ENCODE peak calls at places on chromosomes 4 and X, in five cellular contexts. D, A, M, L and G are unnamed samples.

GRCh38 chr4:48491514-48492176 is 1.6 kb downstream of the ZAR1 start:
- DNase-seq in A (no peak), D (peak), L (no peak), M (no peak), G (no peak)

GRCh38 chr4:26372525-26373172 is 51.8 kb downstream of the RBPJ start:
- DNase-seq in L (peak), D (no peak), A (no peak), M (peak), G (no peak)

GRCh38 chr4:176223561-176223960 is 28.2 kb upstream of the SPATA4 start:
- DNase-seq in M (no peak), L (no peak), D (no peak), A (no peak), G (no peak)

GRCh38 chrX:143683486-143683885 is 37.1 kb downstream of the SPANXN2 start:
- DNase-seq in A (no peak), M (no peak), D (no peak), L (no peak), G (no peak)

GRCh38 chr4:55837903-55838302 is 15.5 kb upstream of the EXOC1 start:
- DNase-seq in M (no peak), A (no peak), L (no peak), D (no peak), G (no peak)

GRCh38 chr4:162952232-162952631 is 214.5 kb downstream of the NAF1 start:
- DNase-seq in L (peak), D (no peak), M (no peak), A (no peak), G (no peak)

GRCh38 chr4:81635747-81636146 is 164.0 kb upstream of the RASGEF1B start:
- DNase-seq in A (no peak), D (no peak), L (peak), M (no peak), G (no peak)

GRCh38 chr4:100816646-100817045 is 298.8 kb upstream of the EMCN start:
- DNase-seq in D (no peak), M (peak), L (peak), A (no peak), G (no peak)

GRCh38 chr4:26509681-26510333 is 19.5 kb upstream of the CCKAR start:
- DNase-seq in M (no peak), L (no peak), D (no peak), A (peak), G (no peak)

GRCh38 chr4:141871086-141871485 is 234.7 kb downstream of the IL15 start:
- DNase-seq in A (no peak), L (no peak), D (no peak), M (peak), G (no peak)

GRCh38 chr4:149896428-149896827 is 80.8 kb upstream of the IQCM start:
- DNase-seq in L (peak), A (no peak), M (peak), D (no peak), G (no peak)

GRCh38 chr4:17766826-17767458 is 14.5 kb downstream of the FAM184B start:
- DNase-seq in D (no peak), M (no peak), A (no peak), L (no peak), G (no peak)

GRCh38 chrX:119756926-119757635 is 1.3 kb upstream of the SOWAHD start:
- DNase-seq in M (no peak), D (peak), A (no peak), L (peak), G (no peak)

GRCh38 chr4:56345461-56345860 is 41.8 kb downstream of the AASDH start:
- DNase-seq in L (no peak), D (no peak), A (no peak), M (no peak), G (no peak)

GRCh38 chr4:21882050-21882839 is 66.3 kb downstream of the KCNIP4 start:
- DNase-seq in D (no peak), L (no peak), M (peak), A (no peak), G (no peak)

GRCh38 chr4:101941816-101942358 is 151.4 kb downstream of the BANK1 start:
- DNase-seq in L (no peak), D (no peak), A (no peak), M (no peak), G (no peak)

GRCh38 chr4:101942891-101943290 is 152.4 kb downstream of the BANK1 start:
- DNase-seq in L (peak), D (no peak), A (no peak), M (no peak), G (no peak)

GRCh38 chr4:101933855-101934254 is 143.3 kb downstream of the BANK1 start:
- DNase-seq in D (no peak), L (peak), M (no peak), A (no peak), G (no peak)

GRCh38 chr4:101944649-101945048 is 154.1 kb downstream of the BANK1 start:
- DNase-seq in M (peak), D (no peak), L (no peak), A (no peak), G (no peak)

DNA sequence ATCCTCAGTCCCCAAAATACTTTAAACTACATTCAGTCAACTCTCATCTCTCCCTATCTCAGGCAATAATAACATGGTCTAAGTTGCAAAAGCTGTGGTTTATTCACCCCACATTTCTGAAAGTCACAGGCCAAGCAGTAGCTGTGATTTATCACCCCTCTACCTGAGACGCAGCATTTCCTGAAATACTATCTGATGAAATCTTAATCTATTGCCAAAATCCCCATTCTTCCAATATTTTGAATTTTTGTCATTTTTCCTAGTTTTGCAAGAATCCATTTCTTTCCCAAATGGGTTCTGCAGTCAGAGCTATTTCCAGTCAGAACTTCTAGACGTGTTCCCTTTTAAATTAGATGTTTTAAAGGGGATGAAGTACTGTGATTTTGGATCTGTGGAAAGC is 148.3 kb downstream of the BANK1 start:
- DNase-seq in M (no peak), L (peak), A (no peak), D (no peak), G (no peak)
- H2BK12ac ChIP-seq in M (no peak), L (no peak), A (no peak), D (no peak), G (no peak)

GRCh38 chrX:19565605-19566004 is 50.3 kb upstream of the MAP3K15 start:
- DNase-seq in M (no peak), D (no peak), L (no peak), A (no peak), G (no peak)
- H3K4me2 ChIP-seq in M (no peak), D (no peak), L (no peak), A (no peak), G (no peak)

GRCh38 chr4:10587697-10588096 is 96.9 kb downstream of the CLNK start:
- DNase-seq in M (no peak), L (no peak), D (no peak), A (no peak), G (no peak)
- H2BK12ac ChIP-seq in M (no peak), L (peak), D (no peak), A (no peak), G (no peak)

GRCh38 chr4:121198261-121198660 is 34.1 kb upstream of the TNIP3 start:
- DNase-seq in M (no peak), D (no peak), L (peak), A (no peak), G (no peak)

GRCh38 chr4:121192500-121192899 is 28.4 kb upstream of the TNIP3 start:
- DNase-seq in M (peak), D (no peak), L (peak), A (no peak), G (peak)

GRCh38 chr4:121192013-121192412 is 27.9 kb upstream of the TNIP3 start:
- DNase-seq in D (no peak), M (no peak), A (no peak), L (no peak), G (no peak)

GRCh38 chr4:121191351-121191750 is 27.2 kb upstream of the TNIP3 start:
- DNase-seq in L (no peak), A (no peak), M (no peak), D (no peak), G (no peak)

GRCh38 chr4:121195649-121196048 is 31.5 kb upstream of the TNIP3 start:
- DNase-seq in M (no peak), A (no peak), L (no peak), D (no peak), G (no peak)
- H3K4me2 ChIP-seq in M (no peak), A (no peak), L (no peak), D (no peak), G (no peak)

GRCh38 chr4:77917601-77918000 is 55.0 kb downstream of the MRPL1 start:
- DNase-seq in L (no peak), A (no peak), D (no peak), M (no peak), G (no peak)

GRCh38 chr4:77922158-77923094 is 59.8 kb downstream of the MRPL1 start:
- DNase-seq in D (no peak), M (no peak), L (peak), A (no peak), G (no peak)

GRCh38 chr4:77921701-77922100 is 59.1 kb downstream of the MRPL1 start:
- DNase-seq in M (peak), L (peak), A (no peak), D (no peak), G (no peak)

GRCh38 chr4:77917075-77917474 is 54.4 kb downstream of the MRPL1 start:
- DNase-seq in M (no peak), D (no peak), L (no peak), A (no peak), G (no peak)

DNA sequence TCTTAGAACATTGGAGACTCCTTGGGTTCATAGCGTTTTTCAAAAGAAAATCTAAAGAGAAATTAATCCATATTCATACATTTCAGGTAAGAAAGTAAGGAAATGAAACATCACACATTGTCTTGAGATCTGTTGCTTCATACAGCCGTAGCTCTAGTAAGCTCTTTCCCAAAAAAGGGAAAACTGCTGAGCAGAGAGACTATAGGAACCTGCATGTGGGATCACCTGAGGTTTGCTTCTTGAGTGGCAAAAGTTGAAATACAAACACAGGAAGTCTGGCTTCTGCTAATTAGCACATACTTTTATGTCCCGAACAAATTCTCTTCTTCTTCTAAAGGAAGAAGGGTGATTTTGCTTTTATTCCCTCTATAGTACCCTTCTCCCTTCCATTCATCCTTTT is 57.7 kb downstream of the MRPL1 start:
- DNase-seq in L (no peak), A (no peak), D (no peak), M (no peak), G (no peak)
- H2BK12ac ChIP-seq in L (peak), A (no peak), D (no peak), M (no peak), G (no peak)

GRCh38 chr4:41125558-41126311 is 88.6 kb downstream of the APBB2 start:
- DNase-seq in L (no peak), D (no peak), M (no peak), A (no peak), G (no peak)
- H3K4me2 ChIP-seq in L (no peak), D (no peak), M (no peak), A (no peak), G (no peak)

DNA sequence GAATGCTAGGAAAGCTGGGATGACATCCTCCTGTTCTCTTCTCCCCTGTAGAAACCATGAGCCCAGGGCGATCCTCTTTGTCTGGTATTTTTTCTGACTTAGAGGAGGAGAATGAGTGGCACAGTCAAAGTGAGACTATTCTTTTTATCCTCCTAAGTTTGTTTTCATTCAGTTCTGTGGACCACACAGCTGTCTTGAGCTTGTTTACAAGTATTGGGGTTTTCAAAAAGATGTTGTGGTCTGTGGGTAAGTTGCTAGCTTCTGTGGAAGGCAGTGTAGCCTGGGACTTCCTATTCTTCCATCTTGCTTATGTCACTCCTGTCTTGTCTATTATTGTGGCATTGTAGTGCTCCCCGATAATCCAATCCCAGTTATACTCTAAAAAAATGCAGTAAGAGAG is 223.0 kb downstream of the PAPSS1 start:
- DNase-seq in M (peak), D (no peak), L (no peak), A (no peak), G (no peak)
- H2BK12ac ChIP-seq in M (no peak), D (no peak), L (no peak), A (no peak), G (no peak)